ENCODE peak calls at places on chromosome 5, in nine cellular contexts. O is upper lobe of left lung, Y is breast epithelium, V is tibial artery, A is upper lobe of right lung, U is adipocyte, L is gastrocnemius medialis, N is ovary, C is heart right ventricle. D is an unnamed sample. For H3K9me3, the result is how much of the 10 kb centered on the place peaks cover.

GRCh38 chr5:42668254-42668653 is 88.4 kb upstream of the CCDC152 start:
- DNase-seq in O (no peak), Y (no peak), V (no peak), A (no peak), U (no peak), L (no peak), N (no peak), C (no peak), D (no peak)

GRCh38 chr5:133735346-133735745 is 123.0 kb upstream of the FSTL4 start:
- DNase-seq in O (no peak), Y (no peak), V (no peak), A (no peak), U (peak), L (no peak), N (no peak), C (no peak), D (no peak)

GRCh38 chr5:119166026-119166425 is 95.1 kb downstream of the DMXL1 start:
- DNase-seq in O (no peak), Y (no peak), V (no peak), A (no peak), U (no peak), L (no peak), N (no peak), C (no peak), D (no peak)

GRCh38 chr5:83718195-83718825 is 2.3 kb downstream of the HAPLN1 start:
- DNase-seq in O (no peak), Y (no peak), V (no peak), A (no peak), U (peak), L (no peak), N (no peak), C (no peak), D (no peak)

GRCh38 chr5:9544502-9545300 is 1.2 kb downstream of the SEMA5A start:
- DNase-seq in O (peak), Y (peak), V (peak), A (peak), U (peak), L (peak), N (peak), C (peak), D (peak)

GRCh38 chr5:32679218-32679617 is 31.9 kb upstream of the NPR3 start:
- DNase-seq in O (no peak), Y (no peak), V (no peak), A (no peak), U (no peak), L (no peak), N (no peak), C (no peak), D (no peak)

GRCh38 chr5:5474961-5475360 is 52.5 kb downstream of the ICE1 start:
- DNase-seq in O (no peak), Y (no peak), V (no peak), A (no peak), U (no peak), L (no peak), N (no peak), C (no peak), D (no peak)

GRCh38 chr5:10351199-10351881 is 2.2 kb upstream of the MARCHF6 start:
- DNase-seq in O (no peak), Y (no peak), V (no peak), A (no peak), U (no peak), L (no peak), N (no peak), C (no peak), D (no peak)

GRCh38 chr5:100697970-100698369 is 162.8 kb downstream of the FAM174A start:
- DNase-seq in O (no peak), Y (no peak), V (no peak), A (no peak), U (no peak), L (no peak), N (no peak), C (no peak), D (no peak)

GRCh38 chr5:140311011-140311467 is 8.1 kb upstream of the PFDN1 start:
- DNase-seq in O (no peak), Y (no peak), V (no peak), A (no peak), U (peak), L (no peak), N (no peak), C (no peak), D (no peak)

GRCh38 chr5:87121315-87122170 is 146.1 kb upstream of the RASA1 start:
- DNase-seq in O (no peak), Y (peak), V (peak), A (no peak), U (peak), L (peak), N (no peak), C (no peak), D (no peak)

GRCh38 chr5:176152933-176153317 is 85.3 kb upstream of the SIMC1 start:
- DNase-seq in O (no peak), Y (no peak), V (no peak), A (no peak), U (no peak), L (no peak), N (no peak), C (no peak), D (no peak)

GRCh38 chr5:126373621-126374416 is 49.4 kb upstream of the GRAMD2B start:
- DNase-seq in O (no peak), Y (no peak), V (no peak), A (no peak), U (peak), L (no peak), N (no peak), C (no peak), D (no peak)

DNA sequence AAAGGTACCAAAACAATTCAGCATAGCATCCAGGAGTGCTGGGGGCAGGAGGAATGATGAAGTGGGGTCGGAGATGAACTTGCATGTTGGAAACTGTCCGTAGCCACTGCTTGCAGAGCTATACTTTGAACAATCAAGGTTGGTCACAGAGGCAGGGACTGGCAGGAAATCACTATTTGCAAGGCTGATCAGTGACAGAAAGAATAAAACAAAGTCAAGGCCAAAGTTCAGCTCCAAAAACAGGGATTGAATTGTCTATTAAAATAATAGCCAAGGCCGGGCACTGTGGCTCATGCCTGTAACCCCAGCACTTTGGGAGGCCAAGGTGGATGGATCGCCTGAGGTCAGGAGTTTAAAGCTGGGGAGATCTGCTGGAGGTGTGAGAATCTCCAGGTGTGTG is 18.7 kb upstream of the SPRY4 start:
- DNase-seq in O (no peak), Y (no peak), V (no peak), A (no peak), U (no peak), L (no peak), N (no peak), C (no peak), D (no peak)
- H3K9me3 ChIP-seq in O (under half), Y (under half), V (under half), A (under half), U (under half), L (under half), N (under half), C (under half), D (under half)

GRCh38 chr5:16679863-16680262 is 63.1 kb upstream of the RETREG1 start:
- DNase-seq in O (peak), Y (no peak), V (no peak), A (no peak), U (no peak), L (no peak), N (no peak), C (no peak), D (no peak)
- H3K9me3 ChIP-seq in O (under half), Y (under half), V (under half), A (under half), U (under half), L (under half), N (under half), C (under half), D (under half)

GRCh38 chr5:3335301-3335700 is 260.3 kb upstream of the IRX1 start:
- DNase-seq in O (no peak), Y (no peak), V (no peak), A (no peak), U (no peak), L (no peak), N (no peak), C (no peak), D (no peak)
- H3K9me3 ChIP-seq in O (under half), Y (under half), V (under half), A (under half), U (under half), L (under half), N (under half), C (under half), D (under half)

GRCh38 chr5:150948539-150948938 is 43.8 kb upstream of the ZNF300 start:
- DNase-seq in O (no peak), Y (no peak), V (no peak), A (no peak), U (no peak), L (no peak), N (no peak), C (no peak), D (no peak)

GRCh38 chr5:150945947-150946346 is 41.2 kb upstream of the ZNF300 start:
- DNase-seq in O (no peak), Y (no peak), V (no peak), A (no peak), U (no peak), L (no peak), N (peak), C (no peak), D (no peak)

GRCh38 chr5:150946351-150946905 is 41.6 kb upstream of the ZNF300 start:
- DNase-seq in O (peak), Y (peak), V (peak), A (peak), U (no peak), L (peak), N (peak), C (peak), D (no peak)

GRCh38 chr5:150945501-150945900 is 40.7 kb upstream of the ZNF300 start:
- DNase-seq in O (no peak), Y (no peak), V (no peak), A (no peak), U (no peak), L (no peak), N (no peak), C (no peak), D (no peak)
- H3K9me3 ChIP-seq in O (under half), Y (half or more), V (under half), A (under half), U (half or more), L (under half), N (under half), C (half or more), D (under half)

GRCh38 chr5:172235827-172236749 is 42.1 kb downstream of the EFCAB9 start:
- DNase-seq in O (no peak), Y (no peak), V (no peak), A (no peak), U (peak), L (no peak), N (no peak), C (no peak), D (no peak)

GRCh38 chr5:172229904-172230303 is 35.9 kb downstream of the EFCAB9 start:
- DNase-seq in O (no peak), Y (no peak), V (no peak), A (no peak), U (no peak), L (no peak), N (no peak), C (no peak), D (no peak)

GRCh38 chr5:172234031-172234430 is 40.1 kb downstream of the EFCAB9 start:
- DNase-seq in O (no peak), Y (no peak), V (no peak), A (no peak), U (no peak), L (no peak), N (no peak), C (no peak), D (no peak)

GRCh38 chr5:172238334-172238733 is 44.4 kb downstream of the EFCAB9 start:
- DNase-seq in O (no peak), Y (no peak), V (no peak), A (no peak), U (no peak), L (no peak), N (no peak), C (no peak), D (no peak)

DNA sequence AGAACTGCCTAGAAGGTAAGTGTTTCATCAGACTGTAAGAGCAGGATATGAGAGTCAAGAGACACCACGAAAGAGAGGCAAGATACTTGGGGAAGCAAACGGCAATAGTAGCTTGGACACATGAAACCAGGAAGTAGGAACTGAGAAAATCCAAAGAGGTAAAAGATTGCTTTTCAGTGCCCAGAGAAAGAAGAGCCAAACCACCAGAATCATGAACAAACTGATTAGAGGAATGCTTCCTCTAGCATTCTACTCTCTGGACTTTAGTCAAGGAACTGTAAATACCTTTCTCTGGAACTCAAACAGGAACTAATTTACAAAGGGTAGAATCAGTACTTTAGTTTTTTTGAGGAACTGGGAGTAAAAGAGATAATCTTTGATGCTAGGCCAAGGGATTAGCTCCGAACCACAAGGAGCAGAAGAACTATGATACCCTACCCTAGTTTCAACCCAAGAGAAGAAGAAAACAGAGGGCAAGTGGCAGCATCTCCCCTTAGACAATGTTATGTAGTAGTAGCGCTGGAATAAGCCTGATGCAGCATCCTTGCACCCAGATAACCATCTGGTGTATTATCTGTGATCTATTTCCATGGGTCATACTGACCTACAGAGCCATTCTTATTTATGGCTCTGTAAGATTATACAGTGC is 41.3 kb downstream of the EFCAB9 start:
- DNase-seq in O (no peak), Y (no peak), V (no peak), A (no peak), U (peak), L (no peak), N (no peak), C (no peak), D (no peak)
- H3K9me3 ChIP-seq in O (under half), Y (under half), V (under half), A (under half), U (under half), L (under half), N (under half), C (under half), D (under half)

DNA sequence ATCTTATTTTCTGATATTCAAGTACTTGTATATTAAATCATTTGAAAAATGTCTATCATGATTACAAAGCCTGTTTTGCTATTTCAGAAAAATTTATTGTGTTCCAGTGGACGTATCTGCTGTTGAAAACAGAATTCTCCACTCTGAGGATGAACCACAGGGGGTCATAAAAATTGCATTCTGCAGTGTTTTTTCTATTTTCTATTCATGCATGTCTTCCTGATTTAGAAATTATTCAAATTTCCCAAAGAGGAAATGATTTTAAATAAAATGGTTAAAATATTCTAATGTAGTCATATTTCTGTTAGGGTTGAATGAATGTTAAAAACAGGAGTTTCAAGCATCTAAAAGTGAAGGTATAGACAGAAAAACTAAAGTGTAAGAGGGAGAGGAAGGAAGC is 111.5 kb upstream of the ANKRD55 start:
- DNase-seq in O (no peak), Y (no peak), V (no peak), A (no peak), U (no peak), L (no peak), N (no peak), C (no peak), D (no peak)
- H3K9me3 ChIP-seq in O (under half), Y (under half), V (under half), A (under half), U (under half), L (under half), N (under half), C (under half), D (under half)

DNA sequence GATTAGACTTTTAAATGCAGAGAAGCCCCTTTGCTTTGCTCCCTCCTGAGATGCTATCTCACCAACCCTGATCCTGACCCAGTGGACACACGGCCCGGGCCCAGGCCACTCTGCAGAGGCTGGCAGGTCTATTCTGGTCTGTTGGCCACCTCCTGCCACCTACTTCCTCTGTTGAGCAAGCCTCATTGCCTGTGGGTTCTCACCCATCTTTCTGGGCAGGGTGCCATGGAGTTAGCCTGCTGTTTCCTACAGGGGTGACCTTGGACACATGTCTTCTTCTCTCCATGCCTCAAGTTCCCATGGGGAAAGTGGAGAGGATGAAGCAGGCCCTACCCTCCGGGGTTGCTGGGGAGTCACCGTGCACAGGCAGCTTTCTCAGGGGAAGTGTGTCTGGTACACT is 266.2 kb upstream of the IRX1 start:
- DNase-seq in O (no peak), Y (no peak), V (no peak), A (no peak), U (no peak), L (no peak), N (no peak), C (no peak), D (no peak)
- H3K9me3 ChIP-seq in O (under half), Y (under half), V (under half), A (under half), U (under half), L (under half), N (under half), C (under half), D (under half)